ENCODE peak calls at places on chromosomes 12 and 14, in ten cellular contexts. V is ascending aorta, U is neural crest cell, I is lower leg skin, K is fibroblast of lung, Q is nephron progenitor cell, S is esophagus squamous epithelium, R is HL-60, J is WERI-Rb-1, C is Caco-2. N is an unnamed sample.

GRCh38 chr14:105313381-105314286 is 914 bp upstream of the PACS2 start:
- DNase-seq in V (peak), U (peak), I (peak), K (no peak), Q (peak), S (no peak), R (peak), J (no peak), C (no peak), N (no peak)

GRCh38 chr12:29908154-29908553 is 124.4 kb upstream of the TMTC1 start:
- DNase-seq in V (no peak), U (no peak), I (no peak), K (no peak), Q (no peak), S (no peak), R (no peak), J (no peak), C (no peak), N (no peak)

GRCh38 chr12:109710747-109711595 is 2.7 kb upstream of the FAM222A start:
- DNase-seq in V (no peak), U (peak), I (no peak), K (no peak), Q (no peak), S (no peak), R (no peak), J (no peak), C (no peak), N (no peak)

GRCh38 chr14:31582286-31582691 is 21.1 kb downstream of the NUBPL start:
- DNase-seq in V (no peak), U (no peak), I (no peak), K (peak), Q (no peak), S (no peak), R (no peak), J (no peak), C (no peak), N (no peak)

GRCh38 chr12:98418357-98419075 is 96.9 kb upstream of the TMPO start:
- DNase-seq in V (peak), U (no peak), I (peak), K (peak), Q (peak), S (peak), R (no peak), J (no peak), C (peak), N (no peak)

GRCh38 chr12:70640901-70641300 is 3.7 kb upstream of the PTPRB start:
- DNase-seq in V (no peak), U (no peak), I (no peak), K (no peak), Q (no peak), S (no peak), R (no peak), J (no peak), C (no peak), N (no peak)

GRCh38 chr14:25381498-25381897 is 331.6 kb upstream of the STXBP6 start:
- DNase-seq in V (no peak), U (no peak), I (no peak), K (no peak), Q (no peak), S (no peak), R (peak), J (no peak), C (peak), N (no peak)

GRCh38 chr12:104154286-104154685 is 16.3 kb upstream of the NFYB start:
- DNase-seq in V (no peak), U (no peak), I (no peak), K (no peak), Q (no peak), S (no peak), R (peak), J (no peak), C (no peak), N (no peak)

GRCh38 chr12:51028811-51029146 is 2.6 kb upstream of the SLC11A2 start:
- DNase-seq in V (no peak), U (no peak), I (no peak), K (no peak), Q (no peak), S (no peak), R (no peak), J (no peak), C (peak), N (no peak)

GRCh38 chr14:32977913-32978312 is 39.2 kb downstream of the NPAS3 start:
- DNase-seq in V (no peak), U (no peak), I (no peak), K (no peak), Q (no peak), S (no peak), R (no peak), J (no peak), C (no peak), N (no peak)

GRCh38 chr12:74538491-74539258 is 1.0 kb downstream of the ATXN7L3B start:
- DNase-seq in V (no peak), U (no peak), I (no peak), K (peak), Q (peak), S (no peak), R (peak), J (no peak), C (no peak), N (no peak)

GRCh38 chr14:64700290-64700689 is 3.9 kb upstream of the PLEKHG3 start:
- DNase-seq in V (no peak), U (no peak), I (peak), K (no peak), Q (no peak), S (no peak), R (no peak), J (no peak), C (no peak), N (no peak)

DNA sequence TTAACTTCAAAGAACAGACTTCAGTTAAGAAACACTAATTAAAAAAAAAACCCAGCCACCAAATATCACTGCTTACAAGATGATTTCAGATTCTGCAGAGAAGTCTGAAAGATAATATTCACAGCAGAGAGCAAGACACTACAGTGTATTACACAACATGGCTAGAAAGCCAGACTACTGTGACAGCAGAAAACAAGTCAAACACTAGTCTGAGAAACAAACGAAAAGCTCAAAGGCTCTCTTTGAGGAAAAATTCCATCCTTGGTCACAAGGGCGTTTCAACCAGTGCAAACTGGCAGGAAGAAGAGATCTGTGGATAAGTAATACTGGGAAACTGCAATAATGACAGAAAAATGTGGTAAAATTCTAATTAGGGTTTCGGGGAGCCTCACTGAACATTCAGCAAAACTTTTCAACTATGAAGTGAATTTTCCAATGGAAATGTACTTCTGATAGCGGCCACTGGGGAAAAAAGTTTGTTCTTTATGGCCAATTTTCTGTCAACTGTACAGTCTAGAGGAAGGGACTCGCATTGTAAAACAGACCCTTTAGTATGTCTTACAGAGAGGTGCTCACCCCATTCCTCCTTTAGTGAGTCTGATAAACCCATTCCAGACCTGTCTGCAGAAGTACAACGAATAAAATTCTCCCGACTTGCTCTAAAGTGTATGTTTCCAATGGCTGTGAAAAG is 50.4 kb downstream of the ACADS start:
- DNase-seq in V (no peak), U (no peak), I (no peak), K (no peak), Q (no peak), S (no peak), R (no peak), J (no peak), C (no peak), N (no peak)
- TF ChIP-seq CTCF in V (peak), U (peak), I (no peak), K (no peak), Q (peak), S (peak), R (no peak), J (no peak), C (no peak), N (no peak)

GRCh38 chr14:54603362-54603761 is 36.4 kb downstream of the SAMD4A start:
- DNase-seq in V (no peak), U (no peak), I (no peak), K (peak), Q (no peak), S (no peak), R (no peak), J (no peak), C (no peak), N (no peak)
- TF ChIP-seq CTCF in V (no peak), U (no peak), I (no peak), K (no peak), Q (no peak), S (no peak), R (no peak), J (no peak), C (no peak), N (no peak)

GRCh38 chr12:114625294-114625851 is 58.6 kb downstream of the TBX3 start:
- DNase-seq in V (no peak), U (peak), I (peak), K (peak), Q (peak), S (no peak), R (peak), J (peak), C (peak), N (no peak)
- TF ChIP-seq CTCF in V (peak), U (peak), I (no peak), K (peak), Q (peak), S (peak), R (peak), J (peak), C (peak), N (no peak)

DNA sequence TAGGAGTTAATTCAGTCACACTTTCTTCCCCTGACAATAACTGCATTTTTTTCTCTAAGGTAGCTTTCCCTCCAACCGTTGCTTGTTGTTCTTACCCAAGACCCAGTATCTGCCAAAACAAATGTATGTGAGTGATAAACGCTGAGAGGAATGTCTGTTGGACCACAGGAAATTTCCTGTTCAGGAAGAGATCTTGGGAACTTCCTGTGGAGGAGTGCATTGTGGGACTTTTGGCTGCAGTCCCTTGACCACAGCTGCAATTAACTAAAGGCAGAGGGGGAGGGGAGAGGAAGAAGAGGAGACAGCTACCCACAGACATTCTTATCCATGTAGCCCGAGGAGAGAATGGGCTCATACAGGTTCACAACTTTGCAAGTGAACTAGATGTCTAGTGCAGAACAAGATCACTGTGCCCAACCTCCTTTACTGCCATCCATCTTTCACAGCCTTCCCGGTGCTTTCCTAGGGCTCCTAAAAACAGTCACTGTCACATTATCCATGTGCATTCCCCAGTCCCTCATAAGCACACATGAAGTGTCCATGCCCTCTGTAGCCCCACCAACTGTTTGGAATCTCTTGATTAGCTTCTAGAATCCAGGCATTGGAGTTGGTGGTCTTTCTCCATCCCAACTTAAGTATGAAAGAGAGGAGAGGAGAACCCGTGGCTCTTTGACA is 149.5 kb downstream of the ETV6 start:
- DNase-seq in V (no peak), U (no peak), I (no peak), K (peak), Q (no peak), S (no peak), R (peak), J (no peak), C (no peak), N (no peak)
- TF ChIP-seq CTCF in V (no peak), U (no peak), I (no peak), K (no peak), Q (no peak), S (no peak), R (no peak), J (no peak), C (no peak), N (no peak)

GRCh38 chr12:3122841-3123678 is 45.9 kb downstream of the TSPAN9 start:
- DNase-seq in V (peak), U (no peak), I (peak), K (peak), Q (no peak), S (no peak), R (no peak), J (no peak), C (no peak), N (no peak)
- TF ChIP-seq CTCF in V (no peak), U (no peak), I (no peak), K (peak), Q (no peak), S (peak), R (no peak), J (no peak), C (no peak), N (no peak)

GRCh38 chr14:74495356-74495755 is 1.8 kb downstream of the ISCA2 start:
- DNase-seq in V (no peak), U (no peak), I (no peak), K (peak), Q (no peak), S (no peak), R (peak), J (no peak), C (no peak), N (no peak)

GRCh38 chr14:74488788-74489397 is 4.2 kb downstream of the NPC2 start:
- DNase-seq in V (no peak), U (no peak), I (no peak), K (peak), Q (no peak), S (no peak), R (peak), J (no peak), C (no peak), N (no peak)

GRCh38 chr14:74493343-74494261 is at the start of gene ISCA2:
- DNase-seq in V (peak), U (peak), I (peak), K (peak), Q (peak), S (peak), R (peak), J (peak), C (peak), N (peak)

GRCh38 chr14:74492413-74493342 is at the start of gene NPC2:
- DNase-seq in V (no peak), U (no peak), I (no peak), K (no peak), Q (no peak), S (no peak), R (no peak), J (no peak), C (no peak), N (no peak)

GRCh38 chr14:74491952-74492351 is 1.2 kb downstream of the NPC2 start:
- DNase-seq in V (no peak), U (no peak), I (no peak), K (peak), Q (no peak), S (no peak), R (no peak), J (no peak), C (peak), N (no peak)
- TF ChIP-seq CTCF in V (peak), U (peak), I (no peak), K (peak), Q (peak), S (peak), R (no peak), J (no peak), C (peak), N (no peak)

GRCh38 chr14:35215110-35215872 is 76.9 kb upstream of the PSMA6 start:
- DNase-seq in V (no peak), U (no peak), I (no peak), K (peak), Q (no peak), S (no peak), R (no peak), J (no peak), C (no peak), N (no peak)
- TF ChIP-seq CTCF in V (peak), U (peak), I (no peak), K (peak), Q (peak), S (peak), R (no peak), J (no peak), C (peak), N (no peak)

GRCh38 chr14:21915814-21916213 is 242.2 kb upstream of the OR4E1 start:
- DNase-seq in V (no peak), U (no peak), I (no peak), K (no peak), Q (no peak), S (no peak), R (no peak), J (no peak), C (no peak), N (no peak)

GRCh38 chr14:21910260-21910659 is 236.6 kb upstream of the OR4E1 start:
- DNase-seq in V (no peak), U (no peak), I (no peak), K (no peak), Q (no peak), S (no peak), R (no peak), J (no peak), C (no peak), N (no peak)

GRCh38 chr14:21911877-21912276 is 238.3 kb upstream of the OR4E1 start:
- DNase-seq in V (no peak), U (no peak), I (no peak), K (no peak), Q (no peak), S (no peak), R (no peak), J (no peak), C (no peak), N (no peak)

GRCh38 chr14:21917699-21918436 is 244.2 kb upstream of the OR4E1 start:
- DNase-seq in V (no peak), U (peak), I (no peak), K (peak), Q (peak), S (no peak), R (peak), J (peak), C (no peak), N (no peak)

DNA sequence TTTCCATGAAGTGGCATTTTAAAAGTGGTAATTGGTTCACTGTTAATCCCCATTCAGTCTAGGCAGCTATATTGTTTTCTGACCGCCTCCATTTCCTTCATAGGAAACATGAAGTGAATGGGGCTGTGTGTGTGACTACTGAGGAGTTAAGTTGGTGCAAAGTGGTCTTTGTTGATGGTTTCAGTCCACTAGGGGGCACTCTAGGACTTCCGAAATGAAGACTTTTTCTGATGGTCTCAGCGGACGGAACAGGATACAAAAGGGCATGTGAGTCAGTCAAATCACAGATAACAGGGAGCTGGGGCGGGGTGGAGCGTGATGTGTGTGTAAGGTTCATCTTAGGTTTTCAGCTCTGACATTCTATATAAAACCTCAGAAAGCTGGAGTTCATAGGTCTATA is 240.1 kb upstream of the OR4E1 start:
- DNase-seq in V (peak), U (peak), I (peak), K (peak), Q (peak), S (no peak), R (peak), J (peak), C (peak), N (peak)
- TF ChIP-seq CTCF in V (peak), U (peak), I (no peak), K (peak), Q (peak), S (peak), R (peak), J (peak), C (peak), N (peak)